ENCODE peak calls at places on chromosomes 4 and X, in eight cellular contexts. Q, A, B, F, Y, U, M and G are unnamed samples.
A peak's percentile ranks its signal among the peaks of the same experiment; 100 is the strongest.

GRCh38 chr4:88526221-88526815 is 2.7 kb upstream of the PYURF start:
- DNase-seq in Q (no peak), A (no peak), B (no peak), F (no peak), Y (peak; percentile 22), U (peak; percentile 18), M (no peak), G (no peak)

GRCh38 chrX:149682956-149683947 is 28.6 kb upstream of the MAGEA11 start:
- DNase-seq in Q (no peak), A (no peak), B (no peak), F (no peak), Y (no peak), U (no peak), M (no peak), G (no peak)

GRCh38 chr4:6647582-6648230 is 7.2 kb downstream of the MRFAP1 start:
- DNase-seq in Q (no peak), A (no peak), B (no peak), F (no peak), Y (no peak), U (no peak), M (no peak), G (no peak)

GRCh38 chrX:71366674-71367256 is 608 bp downstream of the TAF1 start:
- DNase-seq in Q (peak; percentile 19), A (no peak), B (no peak), F (peak; percentile 7), Y (peak; percentile 21), U (peak; percentile 44), M (no peak), G (no peak)

GRCh38 chr4:184347251-184348239 is 126.8 kb downstream of the IRF2 start:
- DNase-seq in Q (peak; percentile 72), A (peak; percentile 80), B (no peak), F (no peak), Y (peak; percentile 58), U (no peak), M (peak; percentile 73), G (peak; percentile 49)

GRCh38 chrX:77493677-77494553 is 46.7 kb downstream of the FGF16 start:
- DNase-seq in Q (no peak), A (no peak), B (no peak), F (no peak), Y (peak; percentile 8), U (no peak), M (no peak), G (no peak)

GRCh38 chrX:129698150-129698549 is 40.6 kb upstream of the XPNPEP2 start:
- DNase-seq in Q (no peak), A (no peak), B (no peak), F (peak; percentile 33), Y (no peak), U (no peak), M (no peak), G (no peak)

GRCh38 chr4:8700576-8700975 is 108.0 kb downstream of the CPZ start:
- DNase-seq in Q (peak; percentile 3), A (peak; percentile 16), B (peak; percentile 2), F (no peak), Y (no peak), U (peak; percentile 23), M (peak; percentile 39), G (no peak)

GRCh38 chrX:125131146-125131545 is 188.5 kb upstream of the TEX13C start:
- DNase-seq in Q (no peak), A (no peak), B (no peak), F (no peak), Y (no peak), U (no peak), M (no peak), G (no peak)

GRCh38 chrX:29902004-29902403 is 313.4 kb upstream of the MAGEB2 start:
- DNase-seq in Q (no peak), A (no peak), B (no peak), F (no peak), Y (no peak), U (no peak), M (no peak), G (no peak)

DNA sequence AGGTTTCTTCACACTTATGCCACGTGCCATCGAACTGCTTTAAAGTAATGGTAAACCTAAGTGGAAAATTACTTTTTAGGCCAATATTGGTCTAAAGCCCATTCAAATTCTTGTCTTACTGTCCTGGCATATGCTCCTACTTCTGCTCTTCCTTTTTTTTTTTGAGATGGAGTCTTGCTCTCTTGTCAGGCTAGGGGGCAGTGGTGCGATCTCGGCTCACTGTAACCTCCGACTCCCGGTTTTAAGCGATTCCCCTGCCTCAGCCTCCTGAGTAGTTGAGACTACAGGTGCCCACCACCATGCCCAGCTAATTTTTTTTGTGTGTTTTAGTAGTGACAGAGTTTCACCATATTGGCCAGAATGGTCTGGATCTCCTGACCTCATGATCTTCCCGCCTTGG is 129.0 kb upstream of the TECRL start:
- DNase-seq in Q (no peak), A (no peak), B (no peak), F (no peak), Y (no peak), U (no peak), M (no peak), G (no peak)
- TF ChIP-seq CTCF in Q (no peak), A (no peak), B (no peak), F (no peak), Y (no peak), U (peak; percentile 52), M (no peak), G (no peak)

DNA sequence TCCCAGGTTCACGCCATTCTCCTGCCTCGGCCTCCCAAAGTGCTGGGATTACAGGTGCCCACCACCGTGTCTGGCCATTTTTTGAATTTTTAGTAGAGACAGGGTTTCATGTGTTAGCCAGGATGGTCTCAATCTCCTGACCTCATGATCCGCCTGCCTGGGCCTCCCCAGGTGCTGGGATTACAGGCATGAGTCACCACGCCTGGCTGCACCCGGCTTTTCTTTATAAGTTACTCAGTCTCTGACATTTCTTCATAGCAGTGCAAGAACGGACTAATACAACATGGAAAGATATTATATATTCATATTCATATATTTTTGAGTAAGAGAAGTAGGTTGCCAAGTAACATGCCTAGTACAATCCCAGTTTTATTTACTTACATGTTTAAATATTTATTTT is 22.9 kb downstream of the SHROOM3 start:
- DNase-seq in Q (no peak), A (no peak), B (no peak), F (no peak), Y (no peak), U (no peak), M (no peak), G (no peak)
- TF ChIP-seq EP300 in Q (no peak), A (no peak), B (no peak), F (no peak), Y (no peak), U (no peak), M (no peak), G (no peak)

GRCh38 chr4:45679411-45679810 is 444.4 kb downstream of the GABRG1 start:
- DNase-seq in Q (no peak), A (no peak), B (no peak), F (no peak), Y (no peak), U (no peak), M (no peak), G (no peak)
- H3K4me1 ChIP-seq in Q (no peaks in the 10 kb centered on the region), A (no peaks in the 10 kb centered on the region), B (no peaks in the 10 kb centered on the region), F (no peaks in the 10 kb centered on the region), Y (no peaks in the 10 kb centered on the region), U (no peaks in the 10 kb centered on the region), M (no peaks in the 10 kb centered on the region), G (no peaks in the 10 kb centered on the region)

DNA sequence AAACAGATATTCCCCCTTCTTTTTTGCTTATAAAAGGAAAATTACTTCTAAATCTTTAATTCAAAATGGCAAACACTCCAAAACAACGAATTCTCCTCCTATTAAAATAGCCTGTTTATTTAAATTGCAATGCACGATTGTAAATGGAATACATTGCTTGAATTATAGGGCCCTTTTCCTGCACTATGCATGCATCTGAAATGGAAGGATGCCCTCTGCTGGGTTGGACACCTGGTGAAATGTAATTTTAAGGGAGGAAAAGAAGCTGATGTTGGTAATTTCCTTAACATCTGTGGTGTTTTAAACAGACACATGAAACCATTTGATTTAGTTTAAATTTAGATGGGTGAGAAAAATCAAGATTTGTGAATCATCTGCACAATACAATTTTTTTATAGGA is 72.8 kb downstream of the GRXCR1 start:
- DNase-seq in Q (no peak), A (no peak), B (no peak), F (no peak), Y (no peak), U (peak; percentile 12), M (no peak), G (no peak)
- TF ChIP-seq CTCF in Q (no peak), A (no peak), B (no peak), F (no peak), Y (no peak), U (no peak), M (no peak), G (no peak)

GRCh38 chr4:175779081-175779620 is 32.9 kb downstream of the GPM6A start:
- DNase-seq in Q (no peak), A (no peak), B (no peak), F (no peak), Y (no peak), U (no peak), M (no peak), G (no peak)
- TF ChIP-seq EP300 in Q (no peak), A (no peak), B (no peak), F (no peak), Y (no peak), U (no peak), M (no peak), G (no peak)

GRCh38 chr4:159464302-159464701 is 361.4 kb downstream of the RAPGEF2 start:
- DNase-seq in Q (no peak), A (no peak), B (no peak), F (no peak), Y (no peak), U (no peak), M (no peak), G (no peak)

GRCh38 chr4:159460408-159460807 is 357.5 kb downstream of the RAPGEF2 start:
- DNase-seq in Q (no peak), A (no peak), B (no peak), F (no peak), Y (no peak), U (no peak), M (no peak), G (no peak)

GRCh38 chr4:159463235-159463634 is 360.4 kb downstream of the RAPGEF2 start:
- DNase-seq in Q (no peak), A (no peak), B (no peak), F (no peak), Y (no peak), U (no peak), M (no peak), G (no peak)
- H3K4me1 ChIP-seq in Q (no peaks in the 10 kb centered on the region), A (no peaks in the 10 kb centered on the region), B (no peaks in the 10 kb centered on the region), F (no peaks in the 10 kb centered on the region), Y (no peaks in the 10 kb centered on the region), U (no peaks in the 10 kb centered on the region), M (no peaks in the 10 kb centered on the region), G (no peaks in the 10 kb centered on the region)

DNA sequence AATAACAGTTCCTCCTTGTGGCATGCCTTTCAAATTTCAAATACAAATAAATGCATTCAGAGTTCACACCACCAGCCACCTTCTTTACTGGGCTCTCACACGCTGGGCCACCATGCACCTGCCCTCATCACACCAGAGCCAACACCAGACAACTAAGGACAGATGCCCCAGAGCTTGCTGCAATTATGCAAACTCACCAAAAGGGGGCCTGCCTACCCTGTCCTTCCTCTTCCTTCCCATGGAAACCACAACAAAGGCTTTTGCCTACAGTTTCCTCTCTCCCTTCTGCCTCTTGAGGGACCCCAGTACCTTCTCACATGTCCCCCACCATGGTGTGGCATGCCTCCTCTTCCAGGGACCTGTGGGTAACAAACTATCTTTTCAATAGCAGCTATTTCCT is 1333.9 kb upstream of the TENM3 start:
- DNase-seq in Q (no peak), A (no peak), B (no peak), F (no peak), Y (no peak), U (no peak), M (no peak), G (no peak)
- TF ChIP-seq CTCF in Q (no peak), A (no peak), B (no peak), F (no peak), Y (no peak), U (peak; percentile 31), M (no peak), G (no peak)